ENCODE peak calls at places on chromosomes 3 and 15, in seven cellular contexts. W is H1, V is IMR-90, U is neuronal stem cell, X is H9, M is mesendoderm, Q is trophoblast cell. Y is an unnamed sample.

GRCh38 chr3:59780209-59780608 is 730.4 kb upstream of the CFAP20DC start:
- DNase-seq in X (no peak), Q (peak; percentile 55), M (no peak), W (no peak), V (no peak), U (no peak), Y (no peak)

GRCh38 chr3:111326144-111326995 is 215.6 kb upstream of the CD96 start:
- DNase-seq in X (no peak), Q (no peak), U (no peak), M (no peak), W (no peak), V (peak; percentile 61), Y (peak; percentile 20)

GRCh38 chr3:47347217-47347801 is 33.5 kb upstream of the PTPN23 start:
- DNase-seq in W (no peak), M (peak; percentile 16), U (no peak), V (peak; percentile 79), X (no peak), Q (peak; percentile 29), Y (peak; percentile 87)

GRCh38 chr3:18964640-18965039 is 183.7 kb upstream of the KCNH8 start:
- DNase-seq in U (no peak), X (no peak), W (no peak), Q (no peak), M (no peak), V (no peak), Y (no peak)

GRCh38 chr15:70172561-70172960 is 74.8 kb upstream of the TLE3 start:
- DNase-seq in V (no peak), Q (peak; percentile 63), M (no peak), X (no peak), U (no peak), W (no peak), Y (no peak)

GRCh38 chr3:122247825-122248185 is 64.3 kb downstream of the CASR start:
- DNase-seq in Q (no peak), W (no peak), V (peak; percentile 13), X (no peak), M (no peak), U (no peak), Y (no peak)

GRCh38 chr3:128547368-128547987 is 54.5 kb upstream of the GATA2 start:
- DNase-seq in X (no peak), M (peak; percentile 48), V (peak; percentile 67), U (no peak), W (no peak), Q (peak; percentile 68), Y (no peak)

GRCh38 chr3:31960793-31961431 is 20.1 kb downstream of the OSBPL10 start:
- DNase-seq in Q (no peak), U (no peak), V (peak; percentile 65), W (peak; percentile 48), M (peak; percentile 83), X (no peak), Y (no peak)

GRCh38 chr15:96583671-96584070 is 253.2 kb downstream of the NR2F2 start:
- DNase-seq in W (no peak), U (no peak), X (no peak), M (no peak), Q (no peak), V (no peak), Y (no peak)

GRCh38 chr15:85689729-85690128 is 105.0 kb downstream of the KLHL25 start:
- DNase-seq in U (peak; percentile 43), Q (no peak), M (peak; percentile 78), V (peak; percentile 72), X (peak; percentile 69), W (peak; percentile 52), Y (peak; percentile 76)

GRCh38 chr3:197892162-197892561 is 57.8 kb upstream of the RPL35A start:
- DNase-seq in V (no peak), X (no peak), W (peak; percentile 33), M (no peak), U (no peak), Q (no peak), Y (no peak)

GRCh38 chr3:154121236-154122095 is at the start of gene ARHGEF26:
- DNase-seq in Q (peak; percentile 52), W (peak; percentile 98), X (peak; percentile 92), U (peak; percentile 88), V (peak; percentile 56), M (peak; percentile 92), Y (peak; percentile 70)

GRCh38 chr3:79506751-79507150 is 261.0 kb downstream of the ROBO1 start:
- DNase-seq in Q (no peak), M (no peak), W (no peak), X (no peak), V (no peak), U (no peak), Y (no peak)

GRCh38 chr3:113927556-113927955 is 20.3 kb upstream of the ZDHHC23 start:
- DNase-seq in V (no peak), M (no peak), X (no peak), U (no peak), W (no peak), Q (no peak), Y (no peak)
- H2AK5ac ChIP-seq in V (no peak overlapping the region), M (no peak overlapping the region), X (no peak overlapping the region), U (no peak overlapping the region), W (no peak overlapping the region), Q (no peak overlapping the region), Y (no peak overlapping the region)

GRCh38 chr3:131596884-131597283 is 94.1 kb upstream of the MRPL3 start:
- DNase-seq in U (no peak), X (no peak), Q (no peak), V (no peak), M (no peak), W (no peak), Y (no peak)
- H2AK5ac ChIP-seq in U (no peak overlapping the region), X (no peak overlapping the region), Q (no peak overlapping the region), V (no peak overlapping the region), M (no peak overlapping the region), W (no peak overlapping the region), Y (no peak overlapping the region)

GRCh38 chr3:98596902-98597500 is 3.6 kb upstream of the CPOX start:
- DNase-seq in U (no peak), Q (peak; percentile 82), X (no peak), W (no peak), M (no peak), V (peak; percentile 34), Y (peak; percentile 49)
- H2AK5ac ChIP-seq in U (no peak overlapping the region), Q (no peak overlapping the region), X (no peak overlapping the region), W (no peak overlapping the region), M (no peak overlapping the region), V (no peak overlapping the region), Y (no peak overlapping the region)

DNA sequence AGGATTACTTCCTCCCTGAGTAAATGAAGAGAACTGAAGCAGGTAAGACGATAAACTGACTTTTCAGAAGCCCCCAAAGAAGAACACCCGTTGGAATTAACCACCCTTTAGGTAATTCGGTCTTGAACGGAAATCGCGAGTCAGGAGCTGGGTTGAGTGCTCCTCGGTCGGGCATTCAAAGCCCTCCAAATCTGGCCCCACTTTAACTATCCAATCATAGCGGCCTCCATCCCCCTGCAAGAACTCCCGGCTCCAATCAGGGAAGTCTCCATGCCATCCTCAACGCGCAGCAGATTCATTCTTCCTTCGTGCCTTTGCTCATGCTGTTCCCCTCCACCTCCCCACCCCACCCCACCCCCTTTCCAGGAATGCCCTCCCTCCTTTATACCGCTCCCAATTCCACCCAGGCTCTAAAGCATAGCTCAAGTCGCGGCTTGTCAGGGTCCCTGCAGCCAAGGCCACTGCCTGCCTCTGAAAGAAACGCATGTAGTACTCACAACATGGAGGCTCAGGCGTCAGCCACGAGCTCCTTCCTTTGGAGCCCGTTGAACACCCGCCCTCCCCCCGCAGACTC is 645 bp upstream of the RFX7 start:
- DNase-seq in V (peak; percentile 67), U (peak; percentile 71), M (peak; percentile 96), X (peak; percentile 93), W (peak; percentile 72), Q (peak; percentile 42), Y (peak; percentile 77)
- H2AK5ac ChIP-seq in V (peak overlapping the region; percentile 20), U (peak overlapping the region; percentile 53), M (no peak overlapping the region), X (no peak overlapping the region), W (no peak overlapping the region), Q (no peak overlapping the region), Y (no peak overlapping the region)

GRCh38 chr3:126109860-126110235 is 25.9 kb upstream of the SLC41A3 start:
- DNase-seq in U (no peak), Q (no peak), W (peak; percentile 24), M (no peak), V (no peak), X (no peak), Y (no peak)
- H2AK5ac ChIP-seq in U (peak overlapping the region; percentile 62), Q (no peak overlapping the region), W (no peak overlapping the region), M (no peak overlapping the region), V (no peak overlapping the region), X (no peak overlapping the region), Y (no peak overlapping the region)

DNA sequence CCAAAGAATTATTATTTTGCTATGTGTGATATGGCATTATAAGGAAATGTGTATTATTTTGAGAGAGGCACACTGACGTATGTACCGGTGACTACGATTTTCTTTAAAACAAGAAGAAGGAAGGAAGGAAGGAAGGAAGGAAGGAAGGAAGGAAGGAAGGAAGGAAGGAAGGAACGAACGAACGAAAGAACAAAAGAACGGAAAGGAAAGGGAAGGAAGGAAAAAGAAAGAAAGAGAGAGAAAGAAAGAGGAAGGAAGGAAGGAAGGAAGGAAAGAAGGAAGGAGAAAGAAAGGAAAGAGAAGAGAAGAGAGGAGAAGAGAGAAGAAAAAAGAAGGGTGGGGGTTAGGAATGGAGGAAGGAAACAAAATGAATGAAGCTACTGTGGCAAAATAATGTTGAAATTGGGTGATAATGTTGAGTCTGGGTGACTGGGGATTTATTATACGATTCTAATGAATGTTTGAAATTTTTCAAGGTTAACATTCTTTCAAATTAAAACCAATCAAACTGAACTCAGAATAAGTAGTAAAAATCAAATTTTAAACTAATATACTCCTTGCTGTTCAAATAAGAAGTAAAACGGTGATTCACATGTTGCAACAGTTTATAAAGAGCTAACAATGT is 70.3 kb downstream of the PHC3 start:
- DNase-seq in U (no peak), X (no peak), Q (no peak), V (no peak), W (no peak), M (no peak), Y (no peak)
- H2AK5ac ChIP-seq in U (no peak overlapping the region), X (no peak overlapping the region), Q (no peak overlapping the region), V (no peak overlapping the region), W (no peak overlapping the region), M (no peak overlapping the region), Y (no peak overlapping the region)

GRCh38 chr3:155182467-155182866 is 102.3 kb downstream of the MME start:
- DNase-seq in V (no peak), M (no peak), W (no peak), X (no peak), U (no peak), Q (no peak), Y (no peak)

GRCh38 chr3:155179966-155180757 is 100.0 kb downstream of the MME start:
- DNase-seq in M (no peak), U (no peak), W (no peak), Q (no peak), V (no peak), X (no peak), Y (no peak)

GRCh38 chr3:155185623-155186022 is 105.5 kb downstream of the MME start:
- DNase-seq in W (no peak), Q (peak; percentile 17), X (peak; percentile 31), U (no peak), V (peak; percentile 75), M (peak; percentile 83), Y (peak; percentile 33)

GRCh38 chr3:155188036-155188435 is 105.4 kb downstream of the STRIT1 start:
- DNase-seq in Q (no peak), U (no peak), W (no peak), M (no peak), X (no peak), V (peak; percentile 48), Y (no peak)

DNA sequence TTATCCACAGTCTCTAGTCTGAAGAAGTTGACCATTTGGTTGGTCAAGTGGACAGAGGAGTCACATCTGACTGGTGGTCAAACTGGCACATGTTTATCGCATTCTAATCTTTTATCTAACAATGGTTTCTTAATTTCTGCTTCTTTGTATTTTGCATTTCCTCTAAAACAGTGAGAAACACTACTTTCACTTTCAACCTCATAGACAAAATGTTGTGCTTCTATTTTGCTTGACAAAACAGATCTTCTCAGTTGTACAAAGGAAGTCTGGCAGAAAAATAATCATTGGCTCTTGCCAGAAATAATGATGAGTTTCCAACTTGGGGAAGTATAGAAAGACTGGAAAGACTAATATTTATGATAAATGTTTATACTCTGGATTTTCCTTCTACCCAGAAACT is 103.9 kb downstream of the MME start:
- DNase-seq in Q (no peak), V (no peak), W (no peak), X (no peak), U (no peak), M (no peak), Y (peak; percentile 6)
- H2AK5ac ChIP-seq in Q (no peak overlapping the region), V (no peak overlapping the region), W (no peak overlapping the region), X (no peak overlapping the region), U (no peak overlapping the region), M (no peak overlapping the region), Y (no peak overlapping the region)

Y was measured in mesenchymal stem cell.